ENCODE peak calls at places on chromosomes 2 and 18, in four cellular contexts. L, V, M and N are unnamed samples.

GRCh38 chr2:194103941-194104655 is 1552.9 kb upstream of the SLC39A10 start:
- DNase-seq in L (no peak), V (no peak), M (peak; percentile 1), N (no peak)

GRCh38 chr2:160308915-160309314 is 108.8 kb upstream of the ITGB6 start:
- DNase-seq in L (no peak), V (no peak), M (no peak), N (peak; percentile 46)

GRCh38 chr2:211259831-211260476 is 703.6 kb downstream of the CPS1 start:
- DNase-seq in L (no peak), V (no peak), M (no peak), N (peak; percentile 43)

GRCh38 chr2:65300772-65301711 is 73.4 kb downstream of the ACTR2 start:
- DNase-seq in L (peak; percentile 71), V (peak; percentile 80), M (peak; percentile 86), N (peak; percentile 86)

GRCh38 chr18:57802869-57803118 is 321 bp downstream of the ATP8B1 start:
- DNase-seq in L (no peak), V (no peak), M (no peak), N (no peak)

GRCh38 chr2:11938196-11938595 is 191.8 kb downstream of the LPIN1 start:
- DNase-seq in L (no peak), V (no peak), M (peak; percentile 79), N (no peak)

GRCh38 chr2:159262226-159262625 is 24.3 kb downstream of the WDSUB1 start:
- DNase-seq in L (no peak), V (no peak), M (no peak), N (no peak)

GRCh38 chr18:1573732-1574131 is 669.1 kb downstream of the ADCYAP1 start:
- DNase-seq in L (no peak), V (no peak), M (no peak), N (no peak)

GRCh38 chr2:174775586-174775985 is 11.3 kb upstream of the CHRNA1 start:
- DNase-seq in L (no peak), V (no peak), M (no peak), N (no peak)

GRCh38 chr2:42127425-42128424 is 41.4 kb upstream of the EML4 start:
- DNase-seq in L (no peak), V (no peak), M (no peak), N (peak; percentile 26)

GRCh38 chr2:237411683-237412349 is 2.1 kb downstream of the COL6A3 start:
- DNase-seq in L (no peak), V (no peak), M (peak; percentile 66), N (peak; percentile 38)

GRCh38 chr2:189995679-189996078 is 66.8 kb downstream of the MSTN start:
- DNase-seq in L (no peak), V (no peak), M (no peak), N (no peak)

GRCh38 chr2:216082805-216083204 is 1.1 kb downstream of the TMEM169 start:
- DNase-seq in L (no peak), V (peak; percentile 28), M (no peak), N (no peak)

GRCh38 chr2:34254272-34254882 is 655.3 kb upstream of the FAM98A start:
- DNase-seq in L (no peak), V (no peak), M (no peak), N (no peak)

GRCh38 chr18:13809025-13809384 is 14.9 kb upstream of the MC5R start:
- DNase-seq in L (no peak), V (no peak), M (no peak), N (no peak)

GRCh38 chr2:240440704-240441320 is 5.3 kb downstream of the GPC1 start:
- DNase-seq in L (no peak), V (no peak), M (no peak), N (no peak)

GRCh38 chr2:135798762-135799161 is 38.2 kb downstream of the LCT start:
- DNase-seq in L (no peak), V (no peak), M (no peak), N (no peak)

GRCh38 chr2:121162893-121163292 is 122.1 kb downstream of the TFCP2L1 start:
- DNase-seq in L (no peak), V (no peak), M (no peak), N (no peak)

GRCh38 chr2:184308706-184309105 is 289.6 kb upstream of the ZNF804A start:
- DNase-seq in L (no peak), V (no peak), M (no peak), N (no peak)

GRCh38 chr2:12317853-12318426 is 398.8 kb upstream of the TRIB2 start:
- DNase-seq in L (no peak), V (no peak), M (peak; percentile 98), N (peak; percentile 93)

GRCh38 chr2:3025261-3025660 is 352.4 kb downstream of the EIPR1 start:
- DNase-seq in L (no peak), V (no peak), M (no peak), N (no peak)

GRCh38 chr2:98825404-98825803 is 94.5 kb upstream of the MGAT4A start:
- DNase-seq in L (no peak), V (no peak), M (no peak), N (no peak)

GRCh38 chr2:237170017-237170416 is 84.3 kb downstream of the COPS8 start:
- DNase-seq in L (no peak), V (no peak), M (peak; percentile 77), N (no peak)